ENCODE peak calls at places on chromosomes 12 and 14, in eight cellular contexts. G, H, S, A, Y, Z, C and L are unnamed samples.

GRCh38 chr12:67517181-67517887 is 131.2 kb upstream of the DYRK2 start:
- DNase-seq in G (no peak), H (no peak), S (peak), A (no peak), Y (no peak), Z (no peak), C (no peak), L (peak)

GRCh38 chr12:67981236-67982164 is 7.7 kb upstream of the IFNG-AS1 start:
- DNase-seq in G (peak), H (no peak), S (peak), A (no peak), Y (no peak), Z (no peak), C (no peak), L (peak)

GRCh38 chr14:59061292-59061691 is 127.2 kb upstream of the DAAM1 start:
- DNase-seq in G (no peak), H (no peak), S (no peak), A (no peak), Y (no peak), Z (no peak), C (no peak), L (no peak)

GRCh38 chr12:111758120-111758561 is 8.6 kb upstream of the ALDH2 start:
- DNase-seq in G (no peak), H (no peak), S (no peak), A (no peak), Y (peak), Z (no peak), C (no peak), L (peak)

GRCh38 chr14:74444866-74445265 is 18.9 kb upstream of the SYNDIG1L start:
- DNase-seq in G (no peak), H (no peak), S (no peak), A (no peak), Y (no peak), Z (no peak), C (no peak), L (peak)

GRCh38 chr12:103800252-103800771 is 40.7 kb downstream of the NT5DC3 start:
- DNase-seq in G (no peak), H (no peak), S (no peak), A (no peak), Y (peak), Z (no peak), C (no peak), L (no peak)

GRCh38 chr12:76152161-76152807 is 67.8 kb upstream of the NAP1L1 start:
- DNase-seq in G (no peak), H (no peak), S (no peak), A (peak), Y (no peak), Z (no peak), C (no peak), L (no peak)

GRCh38 chr12:117552971-117553370 is 191.5 kb upstream of the NOS1 start:
- DNase-seq in G (no peak), H (peak), S (no peak), A (no peak), Y (peak), Z (no peak), C (no peak), L (no peak)

GRCh38 chr12:57735198-57735855 is 3.2 kb downstream of the AGAP2 start:
- DNase-seq in G (no peak), H (peak), S (no peak), A (no peak), Y (no peak), Z (no peak), C (no peak), L (no peak)

GRCh38 chr12:98838282-98838681 is 193.2 kb downstream of the APAF1 start:
- DNase-seq in G (peak), H (peak), S (no peak), A (no peak), Y (no peak), Z (no peak), C (no peak), L (no peak)

GRCh38 chr14:74459289-74459946 is 33.4 kb upstream of the SYNDIG1L start:
- DNase-seq in G (no peak), H (peak), S (peak), A (no peak), Y (no peak), Z (peak), C (no peak), L (peak)

GRCh38 chr14:64478634-64479250 is 13.4 kb downstream of the AKAP5 start:
- DNase-seq in G (no peak), H (no peak), S (no peak), A (no peak), Y (no peak), Z (no peak), C (no peak), L (no peak)

GRCh38 chr12:21248679-21249078 is 86.0 kb downstream of the SLCO1A2 start:
- DNase-seq in G (no peak), H (peak), S (peak), A (no peak), Y (no peak), Z (no peak), C (no peak), L (no peak)

GRCh38 chr12:25458047-25458552 is 95.0 kb downstream of the LMNTD1 start:
- DNase-seq in G (peak), H (no peak), S (peak), A (no peak), Y (no peak), Z (no peak), C (no peak), L (peak)

GRCh38 chr14:68423686-68424085 is 369.2 kb downstream of the ZFP36L1 start:
- DNase-seq in G (no peak), H (no peak), S (no peak), A (no peak), Y (no peak), Z (no peak), C (no peak), L (no peak)

GRCh38 chr12:96501908-96502307 is 12.5 kb downstream of the CFAP54 start:
- DNase-seq in G (no peak), H (no peak), S (no peak), A (no peak), Y (no peak), Z (no peak), C (no peak), L (no peak)

GRCh38 chr14:61326847-61327246 is 5.5 kb downstream of the PRKCH start:
- DNase-seq in G (no peak), H (no peak), S (peak), A (no peak), Y (peak), Z (no peak), C (no peak), L (no peak)

GRCh38 chr14:77346495-77346894 is 25.7 kb downstream of the GSTZ1 start:
- DNase-seq in G (no peak), H (no peak), S (no peak), A (no peak), Y (no peak), Z (no peak), C (no peak), L (no peak)

GRCh38 chr12:92032965-92033364 is 112.7 kb downstream of the BTG1 start:
- DNase-seq in G (no peak), H (no peak), S (no peak), A (no peak), Y (no peak), Z (no peak), C (no peak), L (no peak)

GRCh38 chr12:29320295-29321090 is 60.5 kb downstream of the ERGIC2 start:
- DNase-seq in G (peak), H (no peak), S (peak), A (no peak), Y (no peak), Z (no peak), C (no peak), L (peak)

GRCh38 chr12:12946686-12947355 is 5.1 kb downstream of the GPRC5D start:
- DNase-seq in G (peak), H (no peak), S (peak), A (no peak), Y (no peak), Z (no peak), C (no peak), L (no peak)

GRCh38 chr12:20701106-20701505 is 6.0 kb downstream of the SLCO1C1 start:
- DNase-seq in G (no peak), H (no peak), S (no peak), A (no peak), Y (no peak), Z (no peak), C (no peak), L (no peak)

GRCh38 chr12:94763461-94763860 is 113.1 kb upstream of the TMCC3 start:
- DNase-seq in G (no peak), H (no peak), S (no peak), A (no peak), Y (no peak), Z (no peak), C (no peak), L (no peak)

GRCh38 chr12:56151672-56152131 is 685 bp upstream of the MYL6B start:
- DNase-seq in G (no peak), H (peak), S (no peak), A (no peak), Y (peak), Z (peak), C (no peak), L (peak)

GRCh38 chr14:94044476-94045091 is 18.4 kb downstream of the OTUB2 start:
- DNase-seq in G (no peak), H (no peak), S (no peak), A (no peak), Y (no peak), Z (no peak), C (no peak), L (no peak)

GRCh38 chr12:48176417-48176751 is 7.1 kb upstream of the CCDC184 start:
- DNase-seq in G (no peak), H (peak), S (no peak), A (no peak), Y (no peak), Z (no peak), C (no peak), L (no peak)

GRCh38 chr14:72560331-72560730 is 333.6 kb downstream of the DPF3 start:
- DNase-seq in G (no peak), H (no peak), S (peak), A (no peak), Y (no peak), Z (no peak), C (no peak), L (no peak)

GRCh38 chr14:77979666-77980351 is 179.9 kb downstream of the ADCK1 start:
- DNase-seq in G (peak), H (peak), S (no peak), A (no peak), Y (no peak), Z (no peak), C (no peak), L (no peak)

GRCh38 chr14:91142214-91142668 is 28.4 kb downstream of the DGLUCY start:
- DNase-seq in G (no peak), H (no peak), S (no peak), A (peak), Y (no peak), Z (no peak), C (no peak), L (no peak)